ENCODE peak calls at places on chromosome X, in seven cellular contexts. E is GM13977; G is brain pericyte; L is A172; N is IMR-90; A is activated CD8-positive, alpha-beta T cell treated with anti-CD3 and anti-CD28 coated beads, Interleukin-2, amount 10 ng/mL, durations not matched to agents 7 days and 5 days; O is glutamatergic neuron. I is an unnamed sample.

GRCh38 chrX:53094584-53094908 is 604 bp downstream of the KANTR start:
- DNase-seq in L (no peak), E (no peak), O (no peak), G (no peak), N (no peak), A (no peak), I (no peak)

GRCh38 chrX:99901091-99901490 is 509.0 kb downstream of the PCDH19 start:
- DNase-seq in E (no peak), G (no peak), L (no peak), O (peak), A (no peak), N (no peak), I (no peak)

GRCh38 chrX:122641136-122641535 is 542.9 kb upstream of the GRIA3 start:
- DNase-seq in L (no peak), N (no peak), G (no peak), E (no peak), O (no peak), A (no peak), I (no peak)

GRCh38 chrX:37825225-37825842 is 22.0 kb downstream of the DYNLT3 start:
- DNase-seq in G (no peak), A (peak), L (no peak), E (no peak), N (peak), O (peak), I (no peak)

GRCh38 chrX:123236868-123237267 is 52.8 kb downstream of the GRIA3 start:
- DNase-seq in A (no peak), N (no peak), L (no peak), O (no peak), G (no peak), E (no peak), I (no peak)

GRCh38 chrX:153700376-153700945 is 12.7 kb downstream of the SLC6A8 start:
- DNase-seq in E (no peak), A (no peak), O (no peak), G (no peak), N (no peak), L (no peak), I (no peak)

GRCh38 chrX:107450823-107451509 is 1.5 kb downstream of the FRMPD3 start:
- DNase-seq in N (no peak), A (no peak), L (no peak), O (peak), E (no peak), G (no peak), I (no peak)

GRCh38 chrX:149570668-149571067 is 16.6 kb downstream of the MAGEA9B start:
- DNase-seq in G (no peak), A (no peak), E (no peak), L (no peak), O (no peak), N (peak), I (peak)

GRCh38 chrX:30702736-30703135 is 49.5 kb downstream of the GK start:
- DNase-seq in G (no peak), O (no peak), E (no peak), A (no peak), N (peak), L (peak), I (peak)

I was measured in astrocyte.